ENCODE peak calls at places on chromosomes 16 and 17, in nine cellular contexts. I, P, J, E, Q, U, C, L and S are unnamed samples.

GRCh38 chr17:19948100-19948943 is 29.3 kb downstream of the AKAP10 start:
- DNase-seq in I (no peak), P (no peak), J (no peak), E (no peak), Q (no peak), U (no peak), C (no peak), L (no peak), S (peak)

GRCh38 chr17:32627233-32628008 is 140.6 kb downstream of the CDK5R1 start:
- DNase-seq in I (no peak), P (no peak), J (no peak), E (no peak), Q (no peak), U (no peak), C (no peak), L (no peak), S (peak)

GRCh38 chr16:31331807-31332301 is 23.1 kb upstream of the ITGAX start:
- DNase-seq in I (no peak), P (no peak), J (no peak), E (no peak), Q (no peak), U (no peak), C (no peak), L (no peak), S (no peak)

GRCh38 chr17:32626371-32626770 is 139.6 kb downstream of the CDK5R1 start:
- DNase-seq in I (no peak), P (no peak), J (no peak), E (no peak), Q (no peak), U (no peak), C (no peak), L (no peak), S (no peak)

GRCh38 chr17:57403241-57403640 is 146.9 kb downstream of the MSI2 start:
- DNase-seq in I (no peak), P (no peak), J (no peak), E (no peak), Q (no peak), U (no peak), C (no peak), L (no peak), S (no peak)

GRCh38 chr16:79843631-79844043 is 243.1 kb upstream of the MAF start:
- DNase-seq in I (no peak), P (no peak), J (no peak), E (no peak), Q (no peak), U (no peak), C (no peak), L (no peak), S (peak)

GRCh38 chr17:6467567-6467966 is 23.3 kb downstream of the PIMREG start:
- DNase-seq in I (no peak), P (no peak), J (no peak), E (no peak), Q (no peak), U (no peak), C (no peak), L (no peak), S (no peak)

GRCh38 chr16:17029602-17030350 is 441.0 kb downstream of the XYLT1 start:
- DNase-seq in I (no peak), P (no peak), J (no peak), E (no peak), Q (no peak), U (no peak), C (no peak), L (no peak), S (no peak)

GRCh38 chr17:8954339-8954738 is 11.2 kb downstream of the PIK3R5 start:
- DNase-seq in I (peak), P (peak), J (no peak), E (no peak), Q (peak), U (no peak), C (peak), L (no peak), S (no peak)

GRCh38 chr17:53687324-53687723 is 135.4 kb upstream of the KIF2B start:
- DNase-seq in I (no peak), P (no peak), J (no peak), E (no peak), Q (no peak), U (no peak), C (no peak), L (no peak), S (no peak)

GRCh38 chr16:63192969-63193368 is 1156.7 kb upstream of the CDH8 start:
- DNase-seq in I (no peak), P (no peak), J (no peak), E (no peak), Q (no peak), U (no peak), C (no peak), L (no peak), S (no peak)